ENCODE peak calls at places on chromosomes 6 and 20, in nine cellular contexts. K is GF-D8; G is breast epithelium; I is Calu3; Q is activated CD4-positive, alpha-beta T cell treated with anti-CD3 and anti-CD28 coated beads, Interleukin-2, amount 50 U/mL, for 48 hours; B is M059J; Z is EL; L is nucleus accumbens; S is AML-193. H is an unnamed sample.

GRCh38 chr20:12966468-12967085 is 42.2 kb upstream of the SPTLC3 start:
- DNase-seq in K (no peak), B (peak), I (no peak), Z (peak), G (no peak), Q (no peak), S (peak), L (no peak), H (no peak)

GRCh38 chr6:156250593-156250992 is 526.6 kb upstream of the ARID1B start:
- DNase-seq in I (no peak), Q (peak), B (peak), S (no peak), L (no peak), G (no peak), Z (peak), K (no peak), H (no peak)

GRCh38 chr6:81476881-81477280 is 275.6 kb downstream of the TENT5A start:
- DNase-seq in Z (peak), S (no peak), Q (no peak), K (no peak), I (no peak), L (no peak), G (no peak), B (peak), H (no peak)

GRCh38 chr20:61002090-61002489 is 250.0 kb upstream of the CDH4 start:
- DNase-seq in Q (no peak), S (no peak), B (no peak), G (no peak), K (no peak), L (no peak), I (no peak), Z (no peak), H (no peak)

GRCh38 chr20:48128436-48128835 is 343.2 kb upstream of the SULF2 start:
- DNase-seq in Z (no peak), G (no peak), K (no peak), I (no peak), S (no peak), L (no peak), B (peak), Q (no peak), H (no peak)

GRCh38 chr20:44709380-44709779 is 5.8 kb upstream of the CCN5 start:
- DNase-seq in Z (no peak), S (no peak), L (no peak), G (no peak), I (no peak), B (no peak), Q (no peak), K (no peak), H (no peak)

GRCh38 chr6:159090530-159091306 is 45.9 kb upstream of the TAGAP start:
- DNase-seq in L (no peak), Z (no peak), B (no peak), Q (no peak), I (no peak), G (no peak), K (no peak), S (no peak), H (no peak)

GRCh38 chr6:25311251-25311910 is 32.2 kb downstream of the CARMIL1 start:
- DNase-seq in B (peak), G (no peak), S (no peak), K (no peak), Z (peak), Q (no peak), L (no peak), I (peak), H (no peak)

GRCh38 chr6:11974089-11974488 is 38.0 kb upstream of the HIVEP1 start:
- DNase-seq in Z (peak), B (peak), G (no peak), S (no peak), Q (no peak), I (no peak), K (no peak), L (no peak), H (no peak)

GRCh38 chr20:14384411-14384810 is 47.0 kb upstream of the FLRT3 start:
- DNase-seq in G (no peak), Q (no peak), L (no peak), I (no peak), K (no peak), Z (no peak), S (no peak), B (no peak), H (no peak)

GRCh38 chr20:40815156-40816038 is 126.4 kb upstream of the MAFB start:
- DNase-seq in B (no peak), K (no peak), Q (no peak), Z (no peak), S (no peak), L (no peak), G (no peak), I (no peak), H (no peak)

GRCh38 chr6:113591896-113592827 is 265.0 kb upstream of the MARCKS start:
- DNase-seq in L (no peak), I (no peak), B (peak), Q (no peak), G (no peak), Z (no peak), S (no peak), K (no peak), H (no peak)

GRCh38 chr6:28491984-28492317 is 23.6 kb downstream of the GPX6 start:
- DNase-seq in Q (no peak), S (no peak), G (no peak), B (no peak), Z (no peak), I (no peak), L (no peak), K (no peak), H (no peak)

GRCh38 chr6:1596088-1596852 is 13.4 kb upstream of the FOXC1 start:
- DNase-seq in B (peak), K (no peak), I (peak), Z (peak), S (peak), L (peak), G (no peak), Q (peak), H (no peak)

GRCh38 chr6:5151955-5152401 is 66.8 kb downstream of the PPP1R3G start:
- DNase-seq in L (no peak), S (no peak), B (peak), G (no peak), I (no peak), K (no peak), Q (no peak), Z (peak), H (no peak)

H was measured in omental fat pad.